ENCODE peak calls at places on chromosomes 11 and 22, in seven cellular contexts. One of them, this sample, is unnamed.

GRCh38 chr11:1830500-1831223 is 4.1 kb upstream of the SYT8 start:
- DNase-seq in hypothalamus: no peak
- DNase-seq in Right ventricle myocardium superior: no peak
- DNase-seq in tibial artery: no peak
- DNase-seq in choroid plexus epithelial cell: no peak
- DNase-seq in NCI-H460: no peak
- DNase-seq in stimulated activated CD8-positive, alpha-beta memory T cell treated with anti-CD3 and anti-CD28 coated beads, Interleukin-4, amount 100 ng/mL, for 4 hours: no peak
- DNase-seq in this sample: no peak

GRCh38 chr22:44578516-44579230 is 80.6 kb upstream of the RTL6 start:
- DNase-seq in hypothalamus: no peak
- DNase-seq in Right ventricle myocardium superior: no peak
- DNase-seq in tibial artery: no peak
- DNase-seq in choroid plexus epithelial cell: no peak
- DNase-seq in NCI-H460: no peak
- DNase-seq in stimulated activated CD8-positive, alpha-beta memory T cell treated with anti-CD3 and anti-CD28 coated beads, Interleukin-4, amount 100 ng/mL, for 4 hours: no peak
- DNase-seq in this sample: peak

GRCh38 chr11:2298131-2298794 is 3.5 kb downstream of the C11orf21 start:
- DNase-seq in hypothalamus: no peak
- DNase-seq in Right ventricle myocardium superior: peak
- DNase-seq in tibial artery: no peak
- DNase-seq in choroid plexus epithelial cell: no peak
- DNase-seq in NCI-H460: no peak
- DNase-seq in stimulated activated CD8-positive, alpha-beta memory T cell treated with anti-CD3 and anti-CD28 coated beads, Interleukin-4, amount 100 ng/mL, for 4 hours: no peak
- DNase-seq in this sample: peak

GRCh38 chr11:2510626-2511402 is 66.0 kb downstream of the KCNQ1 start:
- DNase-seq in hypothalamus: no peak
- DNase-seq in Right ventricle myocardium superior: peak
- DNase-seq in tibial artery: peak
- DNase-seq in choroid plexus epithelial cell: no peak
- DNase-seq in NCI-H460: no peak
- DNase-seq in stimulated activated CD8-positive, alpha-beta memory T cell treated with anti-CD3 and anti-CD28 coated beads, Interleukin-4, amount 100 ng/mL, for 4 hours: no peak
- DNase-seq in this sample: peak

GRCh38 chr11:35970445-35970844 is 26.6 kb downstream of the LDLRAD3 start:
- DNase-seq in hypothalamus: no peak
- DNase-seq in Right ventricle myocardium superior: no peak
- DNase-seq in tibial artery: no peak
- DNase-seq in choroid plexus epithelial cell: no peak
- DNase-seq in NCI-H460: no peak
- DNase-seq in stimulated activated CD8-positive, alpha-beta memory T cell treated with anti-CD3 and anti-CD28 coated beads, Interleukin-4, amount 100 ng/mL, for 4 hours: no peak
- DNase-seq in this sample: no peak

GRCh38 chr11:47870404-47870803 is 22.3 kb upstream of the NUP160 start:
- DNase-seq in hypothalamus: no peak
- DNase-seq in Right ventricle myocardium superior: no peak
- DNase-seq in tibial artery: no peak
- DNase-seq in choroid plexus epithelial cell: no peak
- DNase-seq in NCI-H460: no peak
- DNase-seq in stimulated activated CD8-positive, alpha-beta memory T cell treated with anti-CD3 and anti-CD28 coated beads, Interleukin-4, amount 100 ng/mL, for 4 hours: no peak
- DNase-seq in this sample: no peak

GRCh38 chr11:373716-374551 is 4.6 kb downstream of the B4GALNT4 start:
- DNase-seq in hypothalamus: peak
- DNase-seq in Right ventricle myocardium superior: no peak
- DNase-seq in tibial artery: no peak
- DNase-seq in choroid plexus epithelial cell: no peak
- DNase-seq in NCI-H460: no peak
- DNase-seq in stimulated activated CD8-positive, alpha-beta memory T cell treated with anti-CD3 and anti-CD28 coated beads, Interleukin-4, amount 100 ng/mL, for 4 hours: no peak
- DNase-seq in this sample: no peak

GRCh38 chr22:20729194-20729593 is 44.7 kb upstream of the SERPIND1 start:
- DNase-seq in hypothalamus: no peak
- DNase-seq in Right ventricle myocardium superior: no peak
- DNase-seq in tibial artery: no peak
- DNase-seq in choroid plexus epithelial cell: no peak
- DNase-seq in NCI-H460: no peak
- DNase-seq in stimulated activated CD8-positive, alpha-beta memory T cell treated with anti-CD3 and anti-CD28 coated beads, Interleukin-4, amount 100 ng/mL, for 4 hours: no peak
- DNase-seq in this sample: no peak

GRCh38 chr22:23984430-23984829 is 4.5 kb downstream of the GSTT2 start:
- DNase-seq in hypothalamus: no peak
- DNase-seq in Right ventricle myocardium superior: no peak
- DNase-seq in tibial artery: no peak
- DNase-seq in choroid plexus epithelial cell: peak
- DNase-seq in NCI-H460: no peak
- DNase-seq in stimulated activated CD8-positive, alpha-beta memory T cell treated with anti-CD3 and anti-CD28 coated beads, Interleukin-4, amount 100 ng/mL, for 4 hours: no peak
- DNase-seq in this sample: peak

GRCh38 chr11:613369-613968 is 2.3 kb downstream of the IRF7 start:
- DNase-seq in hypothalamus: no peak
- DNase-seq in Right ventricle myocardium superior: peak
- DNase-seq in tibial artery: peak
- DNase-seq in choroid plexus epithelial cell: peak
- DNase-seq in NCI-H460: no peak
- DNase-seq in stimulated activated CD8-positive, alpha-beta memory T cell treated with anti-CD3 and anti-CD28 coated beads, Interleukin-4, amount 100 ng/mL, for 4 hours: peak
- DNase-seq in this sample: no peak

GRCh38 chr22:20246368-20247009 is 21.6 kb downstream of the RTN4R start:
- DNase-seq in hypothalamus: peak
- DNase-seq in Right ventricle myocardium superior: no peak
- DNase-seq in tibial artery: no peak
- DNase-seq in choroid plexus epithelial cell: no peak
- DNase-seq in NCI-H460: no peak
- DNase-seq in stimulated activated CD8-positive, alpha-beta memory T cell treated with anti-CD3 and anti-CD28 coated beads, Interleukin-4, amount 100 ng/mL, for 4 hours: no peak
- DNase-seq in this sample: no peak

GRCh38 chr11:17129003-17129402 is 51.5 kb upstream of the RPS13 start:
- DNase-seq in hypothalamus: no peak
- DNase-seq in Right ventricle myocardium superior: no peak
- DNase-seq in tibial artery: no peak
- DNase-seq in choroid plexus epithelial cell: peak
- DNase-seq in NCI-H460: no peak
- DNase-seq in stimulated activated CD8-positive, alpha-beta memory T cell treated with anti-CD3 and anti-CD28 coated beads, Interleukin-4, amount 100 ng/mL, for 4 hours: no peak
- DNase-seq in this sample: no peak

This sample was measured in aorta.